ENCODE peak calls at places on chromosomes 2 and 18, in eight cellular contexts. X is hepatocyte, I is GM23248, P is neural progenitor cell, C is HCT116, U is SK-N-SH, R is GM23338, T is PC-3. L is an unnamed sample.

GRCh38 chr2:203016716-203017115 is 2.0 kb downstream of the NBEAL1 start:
- DNase-seq in P (no peak), R (no peak), I (peak), U (no peak), X (no peak), T (peak), C (no peak), L (no peak)

GRCh38 chr2:174117951-174118930 is 130.1 kb downstream of the OLA1 start:
- DNase-seq in C (peak), X (no peak), I (peak), R (peak), U (no peak), P (no peak), T (peak), L (no peak)

GRCh38 chr2:43840961-43841360 is 2.2 kb downstream of the ABCG8 start:
- DNase-seq in R (no peak), C (no peak), I (peak), X (no peak), U (no peak), T (no peak), P (no peak), L (no peak)

GRCh38 chr18:8501044-8501443 is 108.2 kb upstream of the RAB12 start:
- DNase-seq in P (no peak), T (no peak), R (no peak), C (no peak), I (no peak), U (no peak), X (no peak), L (no peak)

GRCh38 chr2:55923091-55923977 is at the start of gene EFEMP1:
- DNase-seq in X (peak), C (no peak), P (peak), T (peak), R (peak), U (peak), I (peak), L (no peak)

GRCh38 chr2:134845719-134846118 is 7.3 kb downstream of the ACMSD start:
- DNase-seq in R (no peak), I (peak), T (peak), U (no peak), C (no peak), P (no peak), X (no peak), L (no peak)

GRCh38 chr2:38494394-38494793 is 108.3 kb downstream of the HNRNPLL start:
- DNase-seq in X (no peak), I (no peak), C (no peak), P (no peak), T (no peak), R (no peak), U (no peak), L (no peak)

GRCh38 chr2:197088694-197089093 is 162.2 kb upstream of the PGAP1 start:
- DNase-seq in T (no peak), R (peak), C (no peak), U (no peak), P (no peak), I (no peak), X (peak), L (no peak)

GRCh38 chr2:145595296-145595695 is 1075.4 kb upstream of the ZEB2 start:
- DNase-seq in X (no peak), I (peak), T (peak), R (no peak), P (no peak), C (no peak), U (no peak), L (no peak)

GRCh38 chr2:218879881-218880748 is 537 bp upstream of the WNT10A start:
- DNase-seq in T (no peak), C (no peak), U (peak), X (no peak), I (peak), P (no peak), R (peak), L (peak)

GRCh38 chr2:33022989-33023731 is 76.4 kb downstream of the LTBP1 start:
- DNase-seq in R (no peak), I (peak), U (no peak), T (peak), P (no peak), C (peak), X (peak), L (no peak)

GRCh38 chr2:108542071-108542470 is 7.8 kb downstream of the LIMS1 start:
- DNase-seq in P (no peak), T (no peak), I (peak), R (no peak), U (no peak), X (no peak), C (no peak), L (no peak)

GRCh38 chr2:120395686-120396518 is 50.0 kb downstream of the INHBB start:
- DNase-seq in P (peak), R (no peak), I (no peak), U (peak), C (no peak), T (peak), X (peak), L (no peak)

GRCh38 chr2:175605989-175606841 is 395.9 kb downstream of the LNPK start:
- DNase-seq in P (no peak), R (peak), U (peak), T (no peak), X (peak), C (no peak), I (peak), L (no peak)

GRCh38 chr2:149058936-149059335 is 20.4 kb downstream of the LYPD6B start:
- DNase-seq in U (no peak), P (no peak), C (no peak), R (no peak), I (no peak), T (peak), X (no peak), L (no peak)

GRCh38 chr18:10558967-10559298 is 33.1 kb downstream of the NAPG start:
- DNase-seq in X (no peak), R (no peak), I (no peak), C (no peak), T (no peak), P (no peak), U (no peak), L (no peak)

GRCh38 chr2:234146087-234146826 is 95.8 kb downstream of the SPP2 start:
- DNase-seq in X (no peak), U (no peak), C (no peak), P (no peak), I (peak), R (no peak), T (peak), L (no peak)
- TF ChIP-seq EZH2phosphoT487 in X (no peak), U (no peak), C (no peak), P (no peak), I (no peak), R (no peak), T (no peak), L (no peak)

GRCh38 chr2:24638568-24638967 is 147.5 kb downstream of the NCOA1 start:
- DNase-seq in I (no peak), T (no peak), X (no peak), C (no peak), U (no peak), P (no peak), R (no peak), L (no peak)

GRCh38 chr2:24632175-24632574 is 141.1 kb downstream of the NCOA1 start:
- DNase-seq in I (no peak), P (no peak), U (no peak), X (no peak), C (no peak), R (no peak), T (no peak), L (no peak)

GRCh38 chr2:24635181-24635580 is 144.1 kb downstream of the NCOA1 start:
- DNase-seq in P (no peak), T (no peak), C (no peak), I (peak), X (no peak), R (no peak), U (peak), L (no peak)
- TF ChIP-seq EZH2phosphoT487 in P (no peak), T (no peak), C (no peak), I (no peak), X (no peak), R (no peak), U (no peak), L (no peak)

DNA sequence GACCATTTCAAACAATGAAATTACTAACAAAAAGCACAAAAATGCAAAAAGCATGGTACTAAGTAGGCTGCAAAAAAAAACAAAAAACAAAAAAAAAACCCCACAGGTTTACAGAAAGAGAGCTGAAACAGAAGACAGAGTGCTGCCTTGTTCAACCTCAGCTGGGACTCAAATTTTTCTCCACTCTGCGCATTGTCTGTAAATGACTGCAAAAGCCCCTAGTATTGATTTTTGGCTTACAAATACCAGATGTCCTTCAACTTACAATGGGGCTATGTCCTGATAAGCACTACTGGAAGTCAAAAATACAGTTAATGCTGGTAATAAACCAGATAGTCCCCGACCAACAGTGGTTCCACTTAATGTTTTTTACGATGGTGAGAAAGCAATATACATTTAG is 42.2 kb downstream of the UBE2E3 start:
- DNase-seq in U (peak), I (no peak), T (no peak), P (no peak), C (no peak), R (no peak), X (no peak), L (no peak)
- TF ChIP-seq EZH2phosphoT487 in U (no peak), I (no peak), T (no peak), P (no peak), C (no peak), R (no peak), X (no peak), L (no peak)

GRCh38 chr18:42798606-42799005 is 316.9 kb downstream of the RIT2 start:
- DNase-seq in T (no peak), C (no peak), X (no peak), U (peak), I (no peak), P (peak), R (no peak), L (no peak)
- TF ChIP-seq EZH2phosphoT487 in T (no peak), C (no peak), X (no peak), U (no peak), I (no peak), P (no peak), R (no peak), L (no peak)

L was measured in OCI-LY7.